ENCODE peak calls at places on chromosomes 11 and 22, in ten cellular contexts. O is CD4-positive, alpha-beta memory T cell; K is IMR-90; A is tibial nerve; W is right atrium auricular region; T is fibroblast of lung; P is K562; L is NT2/D1; F is aorta; M is stomach. B is an unnamed sample. For H3K27me3 and H3K4me1, the result is how much of the 10 kb centered on the place peaks cover.

GRCh38 chr11:26587073-26587472 is 15.0 kb upstream of the MUC15 start:
- DNase-seq in O (no peak), K (no peak), A (no peak), W (no peak), T (no peak), P (no peak), L (no peak), F (no peak), M (no peak), B (no peak)

GRCh38 chr11:96464695-96465307 is 75.0 kb downstream of the JRKL start:
- DNase-seq in O (peak), K (peak), A (no peak), W (no peak), T (peak), P (peak), L (peak), F (no peak), M (no peak), B (peak)

GRCh38 chr11:60762851-60763691 is 6.4 kb downstream of the MS4A15 start:
- DNase-seq in O (no peak), K (no peak), A (no peak), W (no peak), T (no peak), P (peak), L (no peak), F (no peak), M (no peak), B (no peak)

GRCh38 chr11:90213322-90213721 is 9.5 kb downstream of the CHORDC1 start:
- DNase-seq in O (no peak), K (no peak), A (no peak), W (no peak), T (no peak), P (no peak), L (no peak), F (no peak), M (no peak), B (no peak)

GRCh38 chr22:44542561-44543222 is 44.7 kb upstream of the RTL6 start:
- DNase-seq in O (no peak), K (no peak), A (no peak), W (no peak), T (no peak), P (no peak), L (no peak), F (no peak), M (no peak), B (no peak)

GRCh38 chr11:117039897-117040296 is 58.3 kb downstream of the SIK3 start:
- DNase-seq in O (no peak), K (peak), A (no peak), W (no peak), T (no peak), P (no peak), L (no peak), F (no peak), M (no peak), B (no peak)

GRCh38 chr11:125494987-125495725 is 909 bp downstream of the FEZ1 start:
- DNase-seq in O (no peak), K (peak), A (peak), W (no peak), T (peak), P (no peak), L (no peak), F (peak), M (no peak), B (peak)

GRCh38 chr11:44889266-44889665 is 61.4 kb downstream of the TP53I11 start:
- DNase-seq in O (no peak), K (peak), A (no peak), W (no peak), T (no peak), P (no peak), L (no peak), F (no peak), M (no peak), B (no peak)

GRCh38 chr22:46580940-46581579 is 39.1 kb upstream of the GRAMD4 start:
- DNase-seq in O (no peak), K (no peak), A (peak), W (no peak), T (no peak), P (no peak), L (no peak), F (no peak), M (no peak), B (no peak)

GRCh38 chr22:41479671-41480396 is 10.9 kb downstream of the ACO2 start:
- DNase-seq in O (no peak), K (peak), A (no peak), W (no peak), T (peak), P (no peak), L (no peak), F (peak), M (no peak), B (no peak)

GRCh38 chr11:118163494-118163893 is 10.9 kb upstream of the SCN4B start:
- DNase-seq in O (no peak), K (no peak), A (no peak), W (no peak), T (no peak), P (no peak), L (no peak), F (peak), M (no peak), B (no peak)
- H3K27me3 ChIP-seq in O (under half), K (under half), A (under half), W (under half), T (under half), P (half or more), L (under half), F (under half), M (under half), B (under half)

DNA sequence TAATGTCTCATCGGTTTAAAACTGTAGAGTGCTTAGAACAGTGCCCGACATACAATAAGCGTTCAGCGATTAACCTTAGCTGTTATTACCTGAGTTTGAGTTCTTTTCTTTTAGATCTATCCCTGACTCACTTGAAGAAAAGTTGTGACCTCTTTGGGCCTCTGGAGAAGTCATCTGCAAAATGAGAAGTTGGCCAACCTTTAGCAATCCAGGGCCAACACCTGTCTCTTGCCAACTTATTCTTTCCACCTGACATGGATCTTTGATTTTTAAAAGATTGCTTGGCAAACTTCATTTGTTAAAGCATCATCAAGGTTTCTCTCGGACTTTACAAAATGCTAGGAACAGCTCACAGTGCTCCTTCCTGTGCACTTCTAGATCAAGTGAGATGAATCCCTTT is 89.3 kb downstream of the CCDC81 start:
- DNase-seq in O (no peak), K (no peak), A (no peak), W (no peak), T (no peak), P (no peak), L (no peak), F (no peak), M (no peak), B (no peak)
- H3K4me1 ChIP-seq in O (under half), K (under half), A (under half), W (under half), T (under half), P (under half), L (under half), F (under half), M (under half), B (under half)

GRCh38 chr11:69966583-69966835 is 111.6 kb upstream of the ANO1 start:
- DNase-seq in O (no peak), K (no peak), A (no peak), W (no peak), T (no peak), P (no peak), L (no peak), F (no peak), M (no peak), B (no peak)
- H3K4me3 ChIP-seq in O (no peak), K (no peak), A (no peak), W (no peak), T (no peak), P (no peak), L (no peak), F (no peak), M (no peak), B (no peak)

GRCh38 chr11:36591433-36591832 is 2.9 kb upstream of the IFTAP start:
- DNase-seq in O (no peak), K (no peak), A (no peak), W (no peak), T (no peak), P (no peak), L (no peak), F (no peak), M (no peak), B (no peak)
- H3K27me3 ChIP-seq in O (under half), K (under half), A (under half), W (under half), T (under half), P (under half), L (under half), F (under half), M (under half), B (under half)